ENCODE peak calls at places on chromosomes 4 and X, in ten cellular contexts. E is activated CD4-positive, alpha-beta T cell treated with anti-CD3 and anti-CD28 coated beads, Interleukin-2, amount 50 U/mL, for 1 hour; V is suprapubic skin; X is astrocyte of the spinal cord; R is tibial artery; C is stimulated activated CD8-positive, alpha-beta memory T cell treated with anti-CD3 and anti-CD28 coated beads, Interleukin-15, amount 100 ng/mL, for 24 hours; K is stimulated activated naive CD4-positive, alpha-beta T cell; Q is H54; F is NCI-H1694 treated with DMSO at 0.1 percent for 48 hours; I is prostate gland. A is an unnamed sample.

GRCh38 chr4:47577779-47578553 is 92.9 kb downstream of the ATP10D start:
- DNase-seq in E (no peak), V (no peak), X (peak), R (no peak), C (no peak), K (no peak), Q (no peak), F (no peak), I (no peak), A (no peak)

GRCh38 chr4:16117164-16117563 is 33.3 kb upstream of the PROM1 start:
- DNase-seq in E (no peak), V (no peak), X (no peak), R (no peak), C (no peak), K (no peak), Q (no peak), F (no peak), I (no peak), A (no peak)

GRCh38 chr4:158314756-158315487 is 104.6 kb downstream of the TMEM144 start:
- DNase-seq in E (no peak), V (no peak), X (peak), R (no peak), C (no peak), K (no peak), Q (no peak), F (no peak), I (no peak), A (no peak)

GRCh38 chrX:129472116-129472515 is 51.2 kb downstream of the SMARCA1 start:
- DNase-seq in E (no peak), V (no peak), X (peak), R (no peak), C (no peak), K (no peak), Q (no peak), F (no peak), I (peak), A (no peak)

GRCh38 chr4:184719407-184719806 is 14.5 kb downstream of the CENPU start:
- DNase-seq in E (no peak), V (no peak), X (no peak), R (no peak), C (no peak), K (no peak), Q (no peak), F (no peak), I (no peak), A (no peak)

GRCh38 chr4:102734116-102734515 is 26.7 kb downstream of the MANBA start:
- DNase-seq in E (no peak), V (no peak), X (no peak), R (no peak), C (no peak), K (no peak), Q (no peak), F (no peak), I (no peak), A (no peak)

GRCh38 chr4:169121920-169122319 is 111.9 kb upstream of the CBR4 start:
- DNase-seq in E (no peak), V (no peak), X (no peak), R (no peak), C (no peak), K (no peak), Q (no peak), F (no peak), I (no peak), A (no peak)

GRCh38 chrX:9122504-9123245 is 88.7 kb upstream of the FAM9B start:
- DNase-seq in E (no peak), V (no peak), X (peak), R (no peak), C (no peak), K (no peak), Q (no peak), F (no peak), I (no peak), A (peak)

GRCh38 chr4:86549163-86549788 is 44.8 kb upstream of the PTPN13 start:
- DNase-seq in E (no peak), V (no peak), X (no peak), R (no peak), C (no peak), K (no peak), Q (no peak), F (no peak), I (no peak), A (no peak)

GRCh38 chrX:83829874-83830273 is 31.1 kb upstream of the CYLC1 start:
- DNase-seq in E (no peak), V (no peak), X (no peak), R (no peak), C (no peak), K (no peak), Q (no peak), F (no peak), I (no peak), A (no peak)

GRCh38 chr4:81214518-81215218 is 354 bp downstream of the PRKG2 start:
- DNase-seq in E (no peak), V (no peak), X (peak), R (no peak), C (no peak), K (no peak), Q (no peak), F (peak), I (no peak), A (no peak)

GRCh38 chr4:172726001-172726423 is 442.6 kb upstream of the GALNT7 start:
- DNase-seq in E (no peak), V (no peak), X (no peak), R (no peak), C (no peak), K (no peak), Q (no peak), F (no peak), I (no peak), A (no peak)

GRCh38 chr4:150518559-150518958 is 63.4 kb upstream of the MAB21L2 start:
- DNase-seq in E (no peak), V (no peak), X (peak), R (no peak), C (no peak), K (no peak), Q (peak), F (no peak), I (no peak), A (no peak)

GRCh38 chr4:80309301-80310004 is 26.1 kb upstream of the CFAP299 start:
- DNase-seq in E (no peak), V (no peak), X (peak), R (no peak), C (no peak), K (no peak), Q (peak), F (no peak), I (no peak), A (no peak)

GRCh38 chr4:26753642-26754041 is 107.0 kb upstream of the STIM2 start:
- DNase-seq in E (no peak), V (no peak), X (peak), R (no peak), C (no peak), K (no peak), Q (no peak), F (no peak), I (peak), A (no peak)

GRCh38 chr4:127997534-127998388 is 32.6 kb downstream of the ABHD18 start:
- DNase-seq in E (no peak), V (no peak), X (peak), R (no peak), C (no peak), K (no peak), Q (peak), F (no peak), I (no peak), A (no peak)

GRCh38 chrX:153333271-153333670 is 682 bp upstream of the ZNF275 start:
- DNase-seq in E (no peak), V (no peak), X (peak), R (no peak), C (no peak), K (no peak), Q (no peak), F (no peak), I (no peak), A (no peak)

GRCh38 chrX:15143050-15143824 is 126.6 kb downstream of the ASB9 start:
- DNase-seq in E (peak), V (no peak), X (peak), R (peak), C (no peak), K (peak), Q (no peak), F (peak), I (peak), A (no peak)

GRCh38 chr4:54626113-54626512 is 31.6 kb upstream of the KIT start:
- DNase-seq in E (no peak), V (no peak), X (no peak), R (no peak), C (no peak), K (no peak), Q (no peak), F (no peak), I (no peak), A (no peak)

GRCh38 chrX:113212052-113212451 is 371.4 kb upstream of the AMOT start:
- DNase-seq in E (no peak), V (no peak), X (no peak), R (no peak), C (no peak), K (no peak), Q (no peak), F (no peak), I (no peak), A (no peak)

GRCh38 chr4:13670456-13671150 is 43.1 kb upstream of the BOD1L1 start:
- DNase-seq in E (no peak), V (no peak), X (no peak), R (no peak), C (no peak), K (no peak), Q (no peak), F (no peak), I (peak), A (no peak)

GRCh38 chr4:58953575-58953974 is 1843.4 kb upstream of the IGFBP7 start:
- DNase-seq in E (no peak), V (no peak), X (no peak), R (no peak), C (no peak), K (no peak), Q (no peak), F (no peak), I (no peak), A (no peak)

GRCh38 chr4:184848510-184848909 is 22.7 kb upstream of the ACSL1 start:
- DNase-seq in E (no peak), V (no peak), X (no peak), R (no peak), C (no peak), K (no peak), Q (no peak), F (no peak), I (no peak), A (peak)

GRCh38 chrX:131650637-131651410 is 107.0 kb downstream of the OR13H1 start:
- DNase-seq in E (no peak), V (no peak), X (peak), R (no peak), C (no peak), K (no peak), Q (peak), F (no peak), I (no peak), A (no peak)

GRCh38 chrX:19879181-19879580 is 8.2 kb downstream of the SH3KBP1 start:
- DNase-seq in E (no peak), V (no peak), X (no peak), R (no peak), C (no peak), K (no peak), Q (no peak), F (no peak), I (no peak), A (no peak)

GRCh38 chr4:107579099-107579498 is 140.9 kb downstream of the PAPSS1 start:
- DNase-seq in E (no peak), V (no peak), X (no peak), R (no peak), C (no peak), K (no peak), Q (no peak), F (peak), I (no peak), A (no peak)

GRCh38 chrX:104351173-104351769 is 96.5 kb upstream of the ESX1 start:
- DNase-seq in E (no peak), V (no peak), X (peak), R (no peak), C (no peak), K (no peak), Q (peak), F (no peak), I (no peak), A (no peak)

GRCh38 chr4:47855350-47855749 is 17.5 kb upstream of the CORIN start:
- DNase-seq in E (no peak), V (peak), X (peak), R (no peak), C (no peak), K (no peak), Q (no peak), F (no peak), I (no peak), A (no peak)

GRCh38 chr4:102505708-102506107 is 4.5 kb downstream of the NFKB1 start:
- DNase-seq in E (no peak), V (no peak), X (no peak), R (no peak), C (no peak), K (no peak), Q (no peak), F (no peak), I (no peak), A (no peak)

GRCh38 chrX:72107841-72108590 is 23.7 kb downstream of the RTL5 start:
- DNase-seq in E (no peak), V (no peak), X (no peak), R (no peak), C (no peak), K (no peak), Q (no peak), F (no peak), I (no peak), A (peak)

GRCh38 chrX:79366556-79366887 is 612 bp downstream of the ITM2A start:
- DNase-seq in E (no peak), V (no peak), X (no peak), R (no peak), C (no peak), K (no peak), Q (no peak), F (no peak), I (no peak), A (no peak)

GRCh38 chr4:78119698-78120097 is 62.6 kb downstream of the FRAS1 start:
- DNase-seq in E (no peak), V (no peak), X (no peak), R (no peak), C (no peak), K (no peak), Q (no peak), F (no peak), I (no peak), A (no peak)

GRCh38 chr4:8280876-8281440 is 11.4 kb downstream of the HTRA3 start:
- DNase-seq in E (no peak), V (peak), X (no peak), R (no peak), C (no peak), K (no peak), Q (no peak), F (no peak), I (no peak), A (no peak)

A was measured in CD14-positive monocyte.